ENCODE peak calls at places on chromosome 2, in ten cellular contexts. One of them, this sample, is unnamed.

GRCh38 chr2:6780765-6781274 is 84.9 kb downstream of the CMPK2 start:
- DNase-seq in transverse colon: peak; percentile 23
- DNase-seq in astrocyte: no peak
- DNase-seq in T-helper 17 cell: no peak
- DNase-seq in GM12891: no peak
- DNase-seq in AG08396: no peak
- DNase-seq in HEK293T: no peak
- DNase-seq in activated T-cell treated with anti-CD3 and anti-CD28 coated beads, Interleukin-2, amount 50 U/mL, for 72 hours: no peak
- DNase-seq in SHP77: peak; percentile 94
- DNase-seq in cardiac fibroblast: peak; percentile 16
- DNase-seq in this sample: peak; percentile 96

GRCh38 chr2:211745295-211746097 is 793.1 kb downstream of the ERBB4 start:
- DNase-seq in transverse colon: peak; percentile 29
- DNase-seq in astrocyte: peak; percentile 34
- DNase-seq in T-helper 17 cell: no peak
- DNase-seq in GM12891: peak; percentile 33
- DNase-seq in AG08396: peak; percentile 56
- DNase-seq in HEK293T: peak; percentile 60
- DNase-seq in activated T-cell treated with anti-CD3 and anti-CD28 coated beads, Interleukin-2, amount 50 U/mL, for 72 hours: peak; percentile 11
- DNase-seq in SHP77: peak; percentile 56
- DNase-seq in cardiac fibroblast: peak; percentile 73
- DNase-seq in this sample: no peak

GRCh38 chr2:200042102-200042735 is 86.8 kb downstream of the MAIP1 start:
- DNase-seq in transverse colon: no peak
- DNase-seq in astrocyte: peak; percentile 90
- DNase-seq in T-helper 17 cell: no peak
- DNase-seq in GM12891: no peak
- DNase-seq in AG08396: peak; percentile 24
- DNase-seq in HEK293T: no peak
- DNase-seq in activated T-cell treated with anti-CD3 and anti-CD28 coated beads, Interleukin-2, amount 50 U/mL, for 72 hours: no peak
- DNase-seq in SHP77: no peak
- DNase-seq in cardiac fibroblast: peak; percentile 33
- DNase-seq in this sample: no peak

GRCh38 chr2:231672617-231673347 is 35.5 kb upstream of the PTMA start:
- DNase-seq in transverse colon: peak; percentile 87
- DNase-seq in astrocyte: no peak
- DNase-seq in T-helper 17 cell: no peak
- DNase-seq in GM12891: no peak
- DNase-seq in AG08396: no peak
- DNase-seq in HEK293T: peak; percentile 58
- DNase-seq in activated T-cell treated with anti-CD3 and anti-CD28 coated beads, Interleukin-2, amount 50 U/mL, for 72 hours: no peak
- DNase-seq in SHP77: peak; percentile 85
- DNase-seq in cardiac fibroblast: peak; percentile 40
- DNase-seq in this sample: no peak

GRCh38 chr2:168469281-168469988 is 13.4 kb downstream of the CERS6 start:
- DNase-seq in transverse colon: no peak
- DNase-seq in astrocyte: no peak
- DNase-seq in T-helper 17 cell: no peak
- DNase-seq in GM12891: no peak
- DNase-seq in AG08396: no peak
- DNase-seq in HEK293T: no peak
- DNase-seq in activated T-cell treated with anti-CD3 and anti-CD28 coated beads, Interleukin-2, amount 50 U/mL, for 72 hours: no peak
- DNase-seq in SHP77: no peak
- DNase-seq in cardiac fibroblast: no peak
- DNase-seq in this sample: no peak

GRCh38 chr2:75047189-75047812 is 88.9 kb downstream of the POLE4 start:
- DNase-seq in transverse colon: no peak
- DNase-seq in astrocyte: peak; percentile 67
- DNase-seq in T-helper 17 cell: no peak
- DNase-seq in GM12891: no peak
- DNase-seq in AG08396: peak; percentile 31
- DNase-seq in HEK293T: no peak
- DNase-seq in activated T-cell treated with anti-CD3 and anti-CD28 coated beads, Interleukin-2, amount 50 U/mL, for 72 hours: no peak
- DNase-seq in SHP77: no peak
- DNase-seq in cardiac fibroblast: peak; percentile 51
- DNase-seq in this sample: no peak

GRCh38 chr2:7730449-7730848 is 813.2 kb downstream of the RNF144A start:
- DNase-seq in transverse colon: no peak
- DNase-seq in astrocyte: no peak
- DNase-seq in T-helper 17 cell: no peak
- DNase-seq in GM12891: no peak
- DNase-seq in AG08396: no peak
- DNase-seq in HEK293T: no peak
- DNase-seq in activated T-cell treated with anti-CD3 and anti-CD28 coated beads, Interleukin-2, amount 50 U/mL, for 72 hours: no peak
- DNase-seq in SHP77: no peak
- DNase-seq in cardiac fibroblast: no peak
- DNase-seq in this sample: no peak

GRCh38 chr2:223797811-223798721 is 39.3 kb downstream of the AP1S3 start:
- DNase-seq in transverse colon: no peak
- DNase-seq in astrocyte: peak; percentile 72
- DNase-seq in T-helper 17 cell: no peak
- DNase-seq in GM12891: peak; percentile 38
- DNase-seq in AG08396: peak; percentile 28
- DNase-seq in HEK293T: no peak
- DNase-seq in activated T-cell treated with anti-CD3 and anti-CD28 coated beads, Interleukin-2, amount 50 U/mL, for 72 hours: no peak
- DNase-seq in SHP77: peak; percentile 19
- DNase-seq in cardiac fibroblast: peak; percentile 68
- DNase-seq in this sample: no peak

GRCh38 chr2:192278701-192279100 is 84.0 kb upstream of the TMEFF2 start:
- DNase-seq in transverse colon: no peak
- DNase-seq in astrocyte: no peak
- DNase-seq in T-helper 17 cell: no peak
- DNase-seq in GM12891: no peak
- DNase-seq in AG08396: no peak
- DNase-seq in HEK293T: no peak
- DNase-seq in activated T-cell treated with anti-CD3 and anti-CD28 coated beads, Interleukin-2, amount 50 U/mL, for 72 hours: no peak
- DNase-seq in SHP77: no peak
- DNase-seq in cardiac fibroblast: no peak
- DNase-seq in this sample: no peak

GRCh38 chr2:64652231-64653173 is 1.2 kb downstream of the SERTAD2 start:
- DNase-seq in transverse colon: peak; percentile 59
- DNase-seq in astrocyte: peak; percentile 44
- DNase-seq in T-helper 17 cell: no peak
- DNase-seq in GM12891: no peak
- DNase-seq in AG08396: no peak
- DNase-seq in HEK293T: no peak
- DNase-seq in activated T-cell treated with anti-CD3 and anti-CD28 coated beads, Interleukin-2, amount 50 U/mL, for 72 hours: peak; percentile 54
- DNase-seq in SHP77: peak; percentile 58
- DNase-seq in cardiac fibroblast: peak; percentile 89
- DNase-seq in this sample: no peak

GRCh38 chr2:119263025-119263424 is 39.4 kb downstream of the STEAP3 start:
- DNase-seq in transverse colon: no peak
- DNase-seq in astrocyte: no peak
- DNase-seq in T-helper 17 cell: no peak
- DNase-seq in GM12891: no peak
- DNase-seq in AG08396: no peak
- DNase-seq in HEK293T: no peak
- DNase-seq in activated T-cell treated with anti-CD3 and anti-CD28 coated beads, Interleukin-2, amount 50 U/mL, for 72 hours: no peak
- DNase-seq in SHP77: no peak
- DNase-seq in cardiac fibroblast: no peak
- DNase-seq in this sample: no peak

GRCh38 chr2:194346189-194346588 is 1310.8 kb upstream of the SLC39A10 start:
- DNase-seq in transverse colon: no peak
- DNase-seq in astrocyte: no peak
- DNase-seq in T-helper 17 cell: no peak
- DNase-seq in GM12891: no peak
- DNase-seq in AG08396: no peak
- DNase-seq in HEK293T: no peak
- DNase-seq in activated T-cell treated with anti-CD3 and anti-CD28 coated beads, Interleukin-2, amount 50 U/mL, for 72 hours: no peak
- DNase-seq in SHP77: no peak
- DNase-seq in cardiac fibroblast: no peak
- DNase-seq in this sample: no peak

GRCh38 chr2:96506907-96507240 is 1.7 kb upstream of the NEURL3 start:
- DNase-seq in transverse colon: no peak
- DNase-seq in astrocyte: no peak
- DNase-seq in T-helper 17 cell: no peak
- DNase-seq in GM12891: no peak
- DNase-seq in AG08396: no peak
- DNase-seq in HEK293T: no peak
- DNase-seq in activated T-cell treated with anti-CD3 and anti-CD28 coated beads, Interleukin-2, amount 50 U/mL, for 72 hours: no peak
- DNase-seq in SHP77: no peak
- DNase-seq in cardiac fibroblast: no peak
- DNase-seq in this sample: no peak

GRCh38 chr2:159298967-159299366 is 12.5 kb upstream of the WDSUB1 start:
- DNase-seq in transverse colon: no peak
- DNase-seq in astrocyte: no peak
- DNase-seq in T-helper 17 cell: no peak
- DNase-seq in GM12891: no peak
- DNase-seq in AG08396: no peak
- DNase-seq in HEK293T: no peak
- DNase-seq in activated T-cell treated with anti-CD3 and anti-CD28 coated beads, Interleukin-2, amount 50 U/mL, for 72 hours: no peak
- DNase-seq in SHP77: no peak
- DNase-seq in cardiac fibroblast: no peak
- DNase-seq in this sample: no peak

GRCh38 chr2:127419448-127420038 is 1.3 kb downstream of the PROC start:
- DNase-seq in transverse colon: no peak
- DNase-seq in astrocyte: no peak
- DNase-seq in T-helper 17 cell: no peak
- DNase-seq in GM12891: no peak
- DNase-seq in AG08396: no peak
- DNase-seq in HEK293T: no peak
- DNase-seq in activated T-cell treated with anti-CD3 and anti-CD28 coated beads, Interleukin-2, amount 50 U/mL, for 72 hours: no peak
- DNase-seq in SHP77: no peak
- DNase-seq in cardiac fibroblast: peak; percentile 57
- DNase-seq in this sample: no peak

GRCh38 chr2:104521247-104521646 is 332.7 kb upstream of the POU3F3 start:
- DNase-seq in transverse colon: no peak
- DNase-seq in astrocyte: no peak
- DNase-seq in T-helper 17 cell: no peak
- DNase-seq in GM12891: no peak
- DNase-seq in AG08396: no peak
- DNase-seq in HEK293T: no peak
- DNase-seq in activated T-cell treated with anti-CD3 and anti-CD28 coated beads, Interleukin-2, amount 50 U/mL, for 72 hours: no peak
- DNase-seq in SHP77: no peak
- DNase-seq in cardiac fibroblast: no peak
- DNase-seq in this sample: no peak

GRCh38 chr2:239818531-239819011 is 206.6 kb downstream of the NDUFA10 start:
- DNase-seq in transverse colon: no peak
- DNase-seq in astrocyte: no peak
- DNase-seq in T-helper 17 cell: no peak
- DNase-seq in GM12891: no peak
- DNase-seq in AG08396: no peak
- DNase-seq in HEK293T: no peak
- DNase-seq in activated T-cell treated with anti-CD3 and anti-CD28 coated beads, Interleukin-2, amount 50 U/mL, for 72 hours: no peak
- DNase-seq in SHP77: no peak
- DNase-seq in cardiac fibroblast: no peak
- DNase-seq in this sample: no peak

GRCh38 chr2:162574615-162575452 is 230.9 kb downstream of the GCA start:
- DNase-seq in transverse colon: peak; percentile 11
- DNase-seq in astrocyte: no peak
- DNase-seq in T-helper 17 cell: no peak
- DNase-seq in GM12891: no peak
- DNase-seq in AG08396: no peak
- DNase-seq in HEK293T: no peak
- DNase-seq in activated T-cell treated with anti-CD3 and anti-CD28 coated beads, Interleukin-2, amount 50 U/mL, for 72 hours: no peak
- DNase-seq in SHP77: no peak
- DNase-seq in cardiac fibroblast: no peak
- DNase-seq in this sample: no peak

GRCh38 chr2:214193943-214194342 is 216.9 kb upstream of the VWC2L start:
- DNase-seq in transverse colon: no peak
- DNase-seq in astrocyte: peak; percentile 74
- DNase-seq in T-helper 17 cell: no peak
- DNase-seq in GM12891: no peak
- DNase-seq in AG08396: peak; percentile 19
- DNase-seq in HEK293T: no peak
- DNase-seq in activated T-cell treated with anti-CD3 and anti-CD28 coated beads, Interleukin-2, amount 50 U/mL, for 72 hours: no peak
- DNase-seq in SHP77: no peak
- DNase-seq in cardiac fibroblast: peak; percentile 48
- DNase-seq in this sample: no peak

GRCh38 chr2:42835577-42836371 is 43.4 kb upstream of the HAAO start:
- DNase-seq in transverse colon: peak; percentile 38
- DNase-seq in astrocyte: peak; percentile 100
- DNase-seq in T-helper 17 cell: no peak
- DNase-seq in GM12891: no peak
- DNase-seq in AG08396: peak; percentile 67
- DNase-seq in HEK293T: no peak
- DNase-seq in activated T-cell treated with anti-CD3 and anti-CD28 coated beads, Interleukin-2, amount 50 U/mL, for 72 hours: no peak
- DNase-seq in SHP77: no peak
- DNase-seq in cardiac fibroblast: peak; percentile 100
- DNase-seq in this sample: no peak

GRCh38 chr2:121825003-121825950 is 69.8 kb downstream of the TSN start:
- DNase-seq in transverse colon: peak; percentile 39
- DNase-seq in astrocyte: no peak
- DNase-seq in T-helper 17 cell: no peak
- DNase-seq in GM12891: no peak
- DNase-seq in AG08396: no peak
- DNase-seq in HEK293T: no peak
- DNase-seq in activated T-cell treated with anti-CD3 and anti-CD28 coated beads, Interleukin-2, amount 50 U/mL, for 72 hours: no peak
- DNase-seq in SHP77: peak; percentile 96
- DNase-seq in cardiac fibroblast: no peak
- DNase-seq in this sample: no peak

This sample was measured in glomerular endothelial cell.